ENCODE peak calls at places on chromosome 4, in five cellular contexts. One of them, this sample, is unnamed.

GRCh38 chr4:157405070-157405469 is 184.5 kb downstream of the GRIA2 start:
- DNase-seq in T-helper 17 cell: no peak
- DNase-seq in transverse colon: no peak
- DNase-seq in iris pigment epithelial cell: no peak
- DNase-seq in activated CD4-positive, alpha-beta T cell treated with anti-CD3 and anti-CD28 coated beads, Interleukin-2, amount 50 U/mL, for 1 hour: no peak
- DNase-seq in this sample: no peak

GRCh38 chr4:116015062-116015461 is 901.6 kb upstream of the NDST4 start:
- DNase-seq in T-helper 17 cell: no peak
- DNase-seq in transverse colon: no peak
- DNase-seq in iris pigment epithelial cell: no peak
- DNase-seq in activated CD4-positive, alpha-beta T cell treated with anti-CD3 and anti-CD28 coated beads, Interleukin-2, amount 50 U/mL, for 1 hour: no peak
- DNase-seq in this sample: no peak

GRCh38 chr4:39996811-39997210 is 19.1 kb upstream of the PDS5A start:
- DNase-seq in T-helper 17 cell: no peak
- DNase-seq in transverse colon: no peak
- DNase-seq in iris pigment epithelial cell: no peak
- DNase-seq in activated CD4-positive, alpha-beta T cell treated with anti-CD3 and anti-CD28 coated beads, Interleukin-2, amount 50 U/mL, for 1 hour: no peak
- DNase-seq in this sample: no peak

GRCh38 chr4:3293410-3294391 is 880 bp downstream of the RGS12 start:
- DNase-seq in T-helper 17 cell: no peak
- DNase-seq in transverse colon: no peak
- DNase-seq in iris pigment epithelial cell: no peak
- DNase-seq in activated CD4-positive, alpha-beta T cell treated with anti-CD3 and anti-CD28 coated beads, Interleukin-2, amount 50 U/mL, for 1 hour: no peak
- DNase-seq in this sample: peak

GRCh38 chr4:94574050-94574449 is 122.3 kb downstream of the PDLIM5 start:
- DNase-seq in T-helper 17 cell: no peak
- DNase-seq in transverse colon: no peak
- DNase-seq in iris pigment epithelial cell: no peak
- DNase-seq in activated CD4-positive, alpha-beta T cell treated with anti-CD3 and anti-CD28 coated beads, Interleukin-2, amount 50 U/mL, for 1 hour: no peak
- DNase-seq in this sample: no peak

GRCh38 chr4:9904976-9905587 is 116.2 kb downstream of the SLC2A9 start:
- DNase-seq in T-helper 17 cell: no peak
- DNase-seq in transverse colon: no peak
- DNase-seq in iris pigment epithelial cell: peak
- DNase-seq in activated CD4-positive, alpha-beta T cell treated with anti-CD3 and anti-CD28 coated beads, Interleukin-2, amount 50 U/mL, for 1 hour: no peak
- DNase-seq in this sample: no peak

GRCh38 chr4:75490155-75490554 is 24.0 kb downstream of the RCHY1 start:
- DNase-seq in T-helper 17 cell: no peak
- DNase-seq in transverse colon: no peak
- DNase-seq in iris pigment epithelial cell: peak
- DNase-seq in activated CD4-positive, alpha-beta T cell treated with anti-CD3 and anti-CD28 coated beads, Interleukin-2, amount 50 U/mL, for 1 hour: no peak
- DNase-seq in this sample: no peak

GRCh38 chr4:185117300-185117934 is 25.6 kb upstream of the SLC25A4 start:
- DNase-seq in T-helper 17 cell: no peak
- DNase-seq in transverse colon: no peak
- DNase-seq in iris pigment epithelial cell: no peak
- DNase-seq in activated CD4-positive, alpha-beta T cell treated with anti-CD3 and anti-CD28 coated beads, Interleukin-2, amount 50 U/mL, for 1 hour: no peak
- DNase-seq in this sample: no peak

GRCh38 chr4:23728393-23728792 is 161.5 kb downstream of the PPARGC1A start:
- DNase-seq in T-helper 17 cell: no peak
- DNase-seq in transverse colon: no peak
- DNase-seq in iris pigment epithelial cell: peak
- DNase-seq in activated CD4-positive, alpha-beta T cell treated with anti-CD3 and anti-CD28 coated beads, Interleukin-2, amount 50 U/mL, for 1 hour: no peak
- DNase-seq in this sample: no peak

GRCh38 chr4:21554036-21554435 is 394.5 kb downstream of the KCNIP4 start:
- DNase-seq in T-helper 17 cell: no peak
- DNase-seq in transverse colon: no peak
- DNase-seq in iris pigment epithelial cell: no peak
- DNase-seq in activated CD4-positive, alpha-beta T cell treated with anti-CD3 and anti-CD28 coated beads, Interleukin-2, amount 50 U/mL, for 1 hour: no peak
- DNase-seq in this sample: no peak